ENCODE peak calls at places on chromosomes 3 and 15, in five cellular contexts. N, Q, P, R and L are unnamed samples.

GRCh38 chr3:189317911-189318310 is 146.1 kb downstream of the TPRG1 start:
- DNase-seq in R (no peak), P (no peak), N (no peak), Q (no peak), L (no peak)

GRCh38 chr3:40079845-40080240 is 229.7 kb upstream of the EIF1B start:
- DNase-seq in R (no peak), P (no peak), N (no peak), Q (no peak), L (no peak)

GRCh38 chr3:143821862-143822261 is 26.4 kb downstream of the SLC9A9 start:
- DNase-seq in R (no peak), P (no peak), N (no peak), Q (no peak), L (no peak)

GRCh38 chr3:129161860-129162271 is 1.0 kb upstream of the ISY1 start:
- DNase-seq in R (no peak), P (no peak), N (peak; percentile 59), Q (no peak), L (peak; percentile 12)

GRCh38 chr3:134642445-134643149 is 8.2 kb downstream of the KY start:
- DNase-seq in Q (no peak), R (no peak), P (no peak), N (no peak), L (no peak)

GRCh38 chr3:58535531-58536500 is 1.2 kb downstream of the ACOX2 start:
- DNase-seq in R (peak; percentile 81), Q (no peak), N (no peak), P (no peak), L (no peak)

GRCh38 chr15:40969363-40969762 is 16.1 kb downstream of the CHAC1 start:
- DNase-seq in P (no peak), Q (no peak), N (no peak), R (no peak), L (no peak)

GRCh38 chr3:42117175-42118008 is 26.2 kb downstream of the TRAK1 start:
- DNase-seq in P (peak; percentile 38), R (no peak), N (no peak), Q (no peak), L (no peak)

GRCh38 chr3:113628316-113628715 is 68.1 kb downstream of the USF3 start:
- DNase-seq in P (no peak), N (no peak), Q (no peak), R (no peak), L (no peak)

GRCh38 chr15:49901867-49902775 is 216.9 kb downstream of the ATP8B4 start:
- DNase-seq in Q (no peak), P (no peak), R (no peak), N (no peak), L (no peak)

GRCh38 chr15:38726187-38726586 is 161.6 kb upstream of the RASGRP1 start:
- DNase-seq in Q (no peak), R (no peak), P (no peak), N (no peak), L (no peak)

GRCh38 chr3:12752111-12752510 is 6.9 kb downstream of the TMEM40 start:
- DNase-seq in P (no peak), N (no peak), Q (no peak), R (no peak), L (no peak)

GRCh38 chr3:72492240-72492639 is 356.0 kb downstream of the SHQ1 start:
- DNase-seq in Q (peak; percentile 84), N (no peak), R (peak; percentile 68), P (no peak), L (no peak)

GRCh38 chr15:65867244-65867643 is 2.0 kb upstream of the RAB11A start:
- DNase-seq in R (no peak), Q (no peak), P (no peak), N (no peak), L (no peak)

GRCh38 chr15:31361764-31362120 is 35.1 kb downstream of the KLF13 start:
- DNase-seq in Q (no peak), R (no peak), P (no peak), N (no peak), L (no peak)

GRCh38 chr3:114093596-114093995 is 37.1 kb downstream of the QTRT2 start:
- DNase-seq in N (no peak), Q (no peak), P (no peak), R (no peak), L (no peak)

GRCh38 chr3:88141458-88142083 is 8.2 kb upstream of the C3orf38 start:
- DNase-seq in Q (no peak), N (no peak), P (no peak), R (no peak), L (no peak)

GRCh38 chr3:172716476-172716875 is 5.6 kb upstream of the NCEH1 start:
- DNase-seq in N (no peak), P (no peak), Q (no peak), R (no peak), L (no peak)

GRCh38 chr3:196175717-196176116 is 35.5 kb downstream of the ZDHHC19 start:
- DNase-seq in Q (no peak), N (no peak), R (no peak), P (no peak), L (no peak)

GRCh38 chr3:65638301-65638700 is 400.4 kb downstream of the MAGI1 start:
- DNase-seq in R (no peak), N (no peak), Q (no peak), P (no peak), L (no peak)

GRCh38 chr3:115099115-115099884 is 47.8 kb downstream of the ZBTB20 start:
- DNase-seq in Q (no peak), N (no peak), R (no peak), P (no peak), L (no peak)

GRCh38 chr15:41218851-41219250 is 11.7 kb downstream of the EXD1 start:
- DNase-seq in N (no peak), Q (no peak), R (no peak), P (no peak), L (no peak)

GRCh38 chr3:87351913-87352312 is 75.5 kb upstream of the POU1F1 start:
- DNase-seq in R (no peak), P (no peak), Q (no peak), N (no peak), L (no peak)

GRCh38 chr3:14797731-14798130 is 21.0 kb upstream of the FGD5 start:
- DNase-seq in N (no peak), R (no peak), Q (no peak), P (no peak), L (no peak)

GRCh38 chr3:141302364-141303141 is 65.8 kb upstream of the ZBTB38 start:
- DNase-seq in N (no peak), Q (no peak), R (no peak), P (no peak), L (no peak)

GRCh38 chr15:62805502-62805901 is 237.0 kb upstream of the TPM1 start:
- DNase-seq in R (no peak), N (no peak), P (no peak), Q (no peak), L (no peak)

GRCh38 chr3:108088146-108088545 is 2.7 kb downstream of the CD47 start:
- DNase-seq in P (no peak), R (no peak), Q (no peak), N (no peak), L (no peak)

GRCh38 chr15:91214675-91215590 is 114.9 kb downstream of the SV2B start:
- DNase-seq in N (no peak), R (no peak), Q (no peak), P (no peak), L (no peak)

GRCh38 chr15:89912145-89912673 is 543 bp downstream of the ARPIN start:
- DNase-seq in R (peak; percentile 74), N (no peak), P (peak; percentile 89), Q (peak; percentile 85), L (no peak)

GRCh38 chr3:31462050-31462569 is 70.6 kb upstream of the STT3B start:
- DNase-seq in P (no peak), Q (no peak), N (peak; percentile 78), R (no peak), L (no peak)

GRCh38 chr3:119173325-119173724 is at the start of gene UPK1B:
- DNase-seq in R (no peak), N (no peak), P (peak; percentile 24), Q (no peak), L (no peak)

GRCh38 chr15:98853593-98854420 is 153.8 kb downstream of the PGPEP1L start:
- DNase-seq in R (no peak), N (no peak), P (peak; percentile 70), Q (peak; percentile 72), L (no peak)

GRCh38 chr3:72487078-72487765 is 361.0 kb downstream of the SHQ1 start:
- DNase-seq in R (peak; percentile 73), Q (peak; percentile 96), P (peak; percentile 85), N (no peak), L (no peak)

GRCh38 chr3:17025594-17026139 is 140.9 kb downstream of the PLCL2 start:
- DNase-seq in Q (no peak), N (no peak), R (no peak), P (no peak), L (no peak)

GRCh38 chr3:101423984-101424888 is 88.8 kb downstream of the SENP7 start:
- DNase-seq in N (no peak), P (peak; percentile 32), R (no peak), Q (peak; percentile 69), L (no peak)
- H3K9me3 ChIP-seq in N (no peaks in the 10 kb centered on the region), P (no peaks in the 10 kb centered on the region), R (no peaks in the 10 kb centered on the region), Q (no peaks in the 10 kb centered on the region), L (no peaks in the 10 kb centered on the region)

GRCh38 chr15:25067725-25068309 is 113.0 kb downstream of the SNRPN start:
- DNase-seq in N (no peak), P (no peak), Q (peak; percentile 8), R (no peak), L (no peak)
- H3K9me3 ChIP-seq in N (peaks cover 100% of the 10 kb centered on the region), P (peaks cover 100% of the 10 kb centered on the region), Q (peaks cover 93% of the 10 kb centered on the region), R (peaks cover 100% of the 10 kb centered on the region), L (peaks cover 62% of the 10 kb centered on the region)

GRCh38 chr15:25060996-25061620 is 106.3 kb downstream of the SNRPN start:
- DNase-seq in Q (peak; percentile 29), R (no peak), N (peak; percentile 32), P (no peak), L (no peak)
- H3K9me3 ChIP-seq in Q (peaks cover 87% of the 10 kb centered on the region), R (peaks cover 100% of the 10 kb centered on the region), N (peaks cover 100% of the 10 kb centered on the region), P (peaks cover 100% of the 10 kb centered on the region), L (peaks cover 51% of the 10 kb centered on the region)

GRCh38 chr3:147881933-147882332 is 472.8 kb downstream of the ZIC1 start:
- DNase-seq in R (no peak), N (no peak), Q (no peak), P (no peak), L (no peak)
- H3K9me3 ChIP-seq in R (peaks cover 31% of the 10 kb centered on the region), N (no peaks in the 10 kb centered on the region), Q (no peaks in the 10 kb centered on the region), P (peaks cover 7% of the 10 kb centered on the region), L (no peaks in the 10 kb centered on the region)

GRCh38 chr15:53367740-53368139 is 391.7 kb downstream of the WDR72 start:
- DNase-seq in N (no peak), P (no peak), R (no peak), Q (no peak), L (no peak)
- H3K9me3 ChIP-seq in N (no peaks in the 10 kb centered on the region), P (no peaks in the 10 kb centered on the region), R (peaks cover 12% of the 10 kb centered on the region), Q (no peaks in the 10 kb centered on the region), L (no peaks in the 10 kb centered on the region)

GRCh38 chr15:69390575-69390974 is 23.6 kb upstream of the KIF23 start:
- DNase-seq in N (no peak), R (no peak), P (no peak), Q (no peak), L (no peak)
- H3K9me3 ChIP-seq in N (no peaks in the 10 kb centered on the region), R (no peaks in the 10 kb centered on the region), P (no peaks in the 10 kb centered on the region), Q (no peaks in the 10 kb centered on the region), L (no peaks in the 10 kb centered on the region)

GRCh38 chr3:76661527-76662250 is 378.2 kb upstream of the ROBO2 start:
- DNase-seq in P (no peak), N (no peak), R (no peak), Q (no peak), L (no peak)
- H3K9me3 ChIP-seq in P (no peaks in the 10 kb centered on the region), N (no peaks in the 10 kb centered on the region), R (no peaks in the 10 kb centered on the region), Q (no peaks in the 10 kb centered on the region), L (no peaks in the 10 kb centered on the region)